ENCODE peak calls at places on chromosomes 11 and 22, in nine cellular contexts. One of them, this sample, is unnamed.

GRCh38 chr11:95515379-95515778 is 274.2 kb downstream of the FAM76B start:
- DNase-seq in colonic mucosa: no peak
- DNase-seq in tibial nerve: no peak
- DNase-seq in CD8-positive, alpha-beta T cell: no peak
- DNase-seq in naive thymus-derived CD4-positive, alpha-beta T cell: no peak
- DNase-seq in mesendoderm: no peak
- DNase-seq in AG04449: no peak
- DNase-seq in fibroblast of pulmonary artery: no peak
- DNase-seq in brain microvascular endothelial cell: no peak
- DNase-seq in this sample: no peak

GRCh38 chr11:47768090-47768620 is 1.0 kb upstream of the FNBP4 start:
- DNase-seq in colonic mucosa: peak
- DNase-seq in tibial nerve: peak
- DNase-seq in CD8-positive, alpha-beta T cell: no peak
- DNase-seq in naive thymus-derived CD4-positive, alpha-beta T cell: no peak
- DNase-seq in mesendoderm: peak
- DNase-seq in AG04449: no peak
- DNase-seq in fibroblast of pulmonary artery: peak
- DNase-seq in brain microvascular endothelial cell: peak
- DNase-seq in this sample: peak

GRCh38 chr11:66701432-66702240 is 23.9 kb upstream of the RBM4B start:
- DNase-seq in colonic mucosa: peak
- DNase-seq in tibial nerve: no peak
- DNase-seq in CD8-positive, alpha-beta T cell: no peak
- DNase-seq in naive thymus-derived CD4-positive, alpha-beta T cell: no peak
- DNase-seq in mesendoderm: no peak
- DNase-seq in AG04449: no peak
- DNase-seq in fibroblast of pulmonary artery: no peak
- DNase-seq in brain microvascular endothelial cell: peak
- DNase-seq in this sample: no peak

GRCh38 chr11:84909740-84910139 is 717.4 kb downstream of the DLG2 start:
- DNase-seq in colonic mucosa: no peak
- DNase-seq in tibial nerve: no peak
- DNase-seq in CD8-positive, alpha-beta T cell: no peak
- DNase-seq in naive thymus-derived CD4-positive, alpha-beta T cell: no peak
- DNase-seq in mesendoderm: peak
- DNase-seq in AG04449: no peak
- DNase-seq in fibroblast of pulmonary artery: no peak
- DNase-seq in brain microvascular endothelial cell: no peak
- DNase-seq in this sample: no peak

GRCh38 chr22:30425616-30426394 is at the start of gene MTFP1:
- DNase-seq in colonic mucosa: peak
- DNase-seq in tibial nerve: no peak
- DNase-seq in CD8-positive, alpha-beta T cell: no peak
- DNase-seq in naive thymus-derived CD4-positive, alpha-beta T cell: no peak
- DNase-seq in mesendoderm: peak
- DNase-seq in AG04449: no peak
- DNase-seq in fibroblast of pulmonary artery: peak
- DNase-seq in brain microvascular endothelial cell: peak
- DNase-seq in this sample: no peak

GRCh38 chr22:29947410-29948387 is 64.7 kb downstream of the MTMR3 start:
- DNase-seq in colonic mucosa: no peak
- DNase-seq in tibial nerve: no peak
- DNase-seq in CD8-positive, alpha-beta T cell: no peak
- DNase-seq in naive thymus-derived CD4-positive, alpha-beta T cell: no peak
- DNase-seq in mesendoderm: no peak
- DNase-seq in AG04449: no peak
- DNase-seq in fibroblast of pulmonary artery: peak
- DNase-seq in brain microvascular endothelial cell: no peak
- DNase-seq in this sample: peak

GRCh38 chr11:76791861-76792260 is 8.7 kb downstream of the TSKU start:
- DNase-seq in colonic mucosa: no peak
- DNase-seq in tibial nerve: no peak
- DNase-seq in CD8-positive, alpha-beta T cell: no peak
- DNase-seq in naive thymus-derived CD4-positive, alpha-beta T cell: no peak
- DNase-seq in mesendoderm: no peak
- DNase-seq in AG04449: no peak
- DNase-seq in fibroblast of pulmonary artery: peak
- DNase-seq in brain microvascular endothelial cell: peak
- DNase-seq in this sample: no peak

GRCh38 chr22:46057206-46057605 is 80.2 kb upstream of the WNT7B start:
- DNase-seq in colonic mucosa: no peak
- DNase-seq in tibial nerve: peak
- DNase-seq in CD8-positive, alpha-beta T cell: no peak
- DNase-seq in naive thymus-derived CD4-positive, alpha-beta T cell: no peak
- DNase-seq in mesendoderm: no peak
- DNase-seq in AG04449: no peak
- DNase-seq in fibroblast of pulmonary artery: no peak
- DNase-seq in brain microvascular endothelial cell: no peak
- DNase-seq in this sample: no peak

GRCh38 chr11:59552844-59553243 is 41.5 kb downstream of the OR4D9 start:
- DNase-seq in colonic mucosa: no peak
- DNase-seq in tibial nerve: no peak
- DNase-seq in CD8-positive, alpha-beta T cell: no peak
- DNase-seq in naive thymus-derived CD4-positive, alpha-beta T cell: no peak
- DNase-seq in mesendoderm: no peak
- DNase-seq in AG04449: no peak
- DNase-seq in fibroblast of pulmonary artery: no peak
- DNase-seq in brain microvascular endothelial cell: no peak
- DNase-seq in this sample: no peak

GRCh38 chr11:110665689-110666465 is 46.4 kb downstream of the ARHGAP20 start:
- DNase-seq in colonic mucosa: no peak
- DNase-seq in tibial nerve: no peak
- DNase-seq in CD8-positive, alpha-beta T cell: no peak
- DNase-seq in naive thymus-derived CD4-positive, alpha-beta T cell: no peak
- DNase-seq in mesendoderm: no peak
- DNase-seq in AG04449: no peak
- DNase-seq in fibroblast of pulmonary artery: no peak
- DNase-seq in brain microvascular endothelial cell: no peak
- DNase-seq in this sample: no peak

GRCh38 chr22:46336119-46337078 is 885 bp downstream of the TRMU start:
- DNase-seq in colonic mucosa: peak
- DNase-seq in tibial nerve: no peak
- DNase-seq in CD8-positive, alpha-beta T cell: no peak
- DNase-seq in naive thymus-derived CD4-positive, alpha-beta T cell: no peak
- DNase-seq in mesendoderm: peak
- DNase-seq in AG04449: no peak
- DNase-seq in fibroblast of pulmonary artery: peak
- DNase-seq in brain microvascular endothelial cell: no peak
- DNase-seq in this sample: no peak

GRCh38 chr22:44752285-44753188 is at the start of gene ARHGAP8:
- DNase-seq in colonic mucosa: peak
- DNase-seq in tibial nerve: no peak
- DNase-seq in CD8-positive, alpha-beta T cell: no peak
- DNase-seq in naive thymus-derived CD4-positive, alpha-beta T cell: no peak
- DNase-seq in mesendoderm: peak
- DNase-seq in AG04449: no peak
- DNase-seq in fibroblast of pulmonary artery: no peak
- DNase-seq in brain microvascular endothelial cell: no peak
- DNase-seq in this sample: no peak

GRCh38 chr11:15563054-15563453 is 448.3 kb downstream of the INSC start:
- DNase-seq in colonic mucosa: no peak
- DNase-seq in tibial nerve: no peak
- DNase-seq in CD8-positive, alpha-beta T cell: no peak
- DNase-seq in naive thymus-derived CD4-positive, alpha-beta T cell: no peak
- DNase-seq in mesendoderm: no peak
- DNase-seq in AG04449: no peak
- DNase-seq in fibroblast of pulmonary artery: no peak
- DNase-seq in brain microvascular endothelial cell: no peak
- DNase-seq in this sample: no peak

GRCh38 chr11:69035150-69035958 is 13.4 kb upstream of the TPCN2 start:
- DNase-seq in colonic mucosa: no peak
- DNase-seq in tibial nerve: peak
- DNase-seq in CD8-positive, alpha-beta T cell: no peak
- DNase-seq in naive thymus-derived CD4-positive, alpha-beta T cell: no peak
- DNase-seq in mesendoderm: no peak
- DNase-seq in AG04449: no peak
- DNase-seq in fibroblast of pulmonary artery: no peak
- DNase-seq in brain microvascular endothelial cell: no peak
- DNase-seq in this sample: no peak

DNA sequence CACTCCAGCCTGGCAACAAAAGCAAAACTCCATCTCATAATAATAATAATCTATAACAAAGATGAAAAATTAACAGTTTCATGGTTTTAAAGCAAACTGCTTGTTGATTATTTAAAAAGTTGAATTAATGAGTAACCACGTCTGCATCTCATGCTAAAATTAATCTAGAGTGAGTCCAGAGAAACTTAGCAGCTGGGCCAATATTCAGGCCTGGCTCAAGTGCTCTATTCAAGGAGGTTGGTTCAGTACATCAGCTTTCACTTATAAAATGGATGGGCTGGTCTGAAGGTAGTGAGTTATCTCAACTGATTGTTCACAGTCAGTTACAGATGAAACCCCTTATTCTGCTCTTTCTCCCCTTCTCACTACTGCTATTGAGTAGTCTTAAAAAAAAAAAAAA is 23.1 kb downstream of the VSTM5 start:
- DNase-seq in colonic mucosa: no peak
- DNase-seq in tibial nerve: no peak
- DNase-seq in CD8-positive, alpha-beta T cell: no peak
- DNase-seq in naive thymus-derived CD4-positive, alpha-beta T cell: no peak
- DNase-seq in mesendoderm: no peak
- DNase-seq in AG04449: no peak
- DNase-seq in fibroblast of pulmonary artery: no peak
- DNase-seq in brain microvascular endothelial cell: no peak
- DNase-seq in this sample: no peak
- H3K4me3 ChIP-seq in colonic mucosa: no peak
- H3K4me3 ChIP-seq in tibial nerve: no peak
- H3K4me3 ChIP-seq in CD8-positive, alpha-beta T cell: no peak
- H3K4me3 ChIP-seq in naive thymus-derived CD4-positive, alpha-beta T cell: no peak
- H3K4me3 ChIP-seq in mesendoderm: no peak
- H3K4me3 ChIP-seq in AG04449: no peak
- H3K4me3 ChIP-seq in fibroblast of pulmonary artery: no peak
- H3K4me3 ChIP-seq in brain microvascular endothelial cell: no peak
- H3K4me3 ChIP-seq in this sample: no peak

GRCh38 chr11:4936745-4937144 is 10.7 kb downstream of the OR51A4 start:
- DNase-seq in colonic mucosa: no peak
- DNase-seq in tibial nerve: no peak
- DNase-seq in CD8-positive, alpha-beta T cell: no peak
- DNase-seq in naive thymus-derived CD4-positive, alpha-beta T cell: no peak
- DNase-seq in mesendoderm: no peak
- DNase-seq in AG04449: no peak
- DNase-seq in fibroblast of pulmonary artery: no peak
- DNase-seq in brain microvascular endothelial cell: no peak
- DNase-seq in this sample: no peak
- H3K4me3 ChIP-seq in colonic mucosa: no peak
- H3K4me3 ChIP-seq in tibial nerve: no peak
- H3K4me3 ChIP-seq in CD8-positive, alpha-beta T cell: no peak
- H3K4me3 ChIP-seq in naive thymus-derived CD4-positive, alpha-beta T cell: no peak
- H3K4me3 ChIP-seq in mesendoderm: no peak
- H3K4me3 ChIP-seq in AG04449: no peak
- H3K4me3 ChIP-seq in fibroblast of pulmonary artery: no peak
- H3K4me3 ChIP-seq in brain microvascular endothelial cell: no peak
- H3K4me3 ChIP-seq in this sample: no peak

GRCh38 chr22:22754268-22754657 is 109.8 kb downstream of the GGTLC2 start:
- DNase-seq in colonic mucosa: no peak
- DNase-seq in tibial nerve: no peak
- DNase-seq in CD8-positive, alpha-beta T cell: no peak
- DNase-seq in naive thymus-derived CD4-positive, alpha-beta T cell: no peak
- DNase-seq in mesendoderm: no peak
- DNase-seq in AG04449: no peak
- DNase-seq in fibroblast of pulmonary artery: no peak
- DNase-seq in brain microvascular endothelial cell: no peak
- DNase-seq in this sample: no peak
- H3K4me3 ChIP-seq in colonic mucosa: no peak
- H3K4me3 ChIP-seq in tibial nerve: no peak
- H3K4me3 ChIP-seq in CD8-positive, alpha-beta T cell: no peak
- H3K4me3 ChIP-seq in naive thymus-derived CD4-positive, alpha-beta T cell: no peak
- H3K4me3 ChIP-seq in mesendoderm: no peak
- H3K4me3 ChIP-seq in AG04449: no peak
- H3K4me3 ChIP-seq in fibroblast of pulmonary artery: no peak
- H3K4me3 ChIP-seq in brain microvascular endothelial cell: no peak
- H3K4me3 ChIP-seq in this sample: no peak

GRCh38 chr22:38108561-38109319 is 1.7 kb downstream of the BAIAP2L2 start:
- DNase-seq in colonic mucosa: peak
- DNase-seq in tibial nerve: no peak
- DNase-seq in CD8-positive, alpha-beta T cell: no peak
- DNase-seq in naive thymus-derived CD4-positive, alpha-beta T cell: no peak
- DNase-seq in mesendoderm: no peak
- DNase-seq in AG04449: no peak
- DNase-seq in fibroblast of pulmonary artery: no peak
- DNase-seq in brain microvascular endothelial cell: no peak
- DNase-seq in this sample: no peak

GRCh38 chr22:38106814-38107578 is 3.5 kb downstream of the BAIAP2L2 start:
- DNase-seq in colonic mucosa: no peak
- DNase-seq in tibial nerve: no peak
- DNase-seq in CD8-positive, alpha-beta T cell: no peak
- DNase-seq in naive thymus-derived CD4-positive, alpha-beta T cell: no peak
- DNase-seq in mesendoderm: no peak
- DNase-seq in AG04449: no peak
- DNase-seq in fibroblast of pulmonary artery: no peak
- DNase-seq in brain microvascular endothelial cell: no peak
- DNase-seq in this sample: no peak

GRCh38 chr22:38110008-38110862 is at the start of gene BAIAP2L2:
- DNase-seq in colonic mucosa: peak
- DNase-seq in tibial nerve: no peak
- DNase-seq in CD8-positive, alpha-beta T cell: no peak
- DNase-seq in naive thymus-derived CD4-positive, alpha-beta T cell: no peak
- DNase-seq in mesendoderm: no peak
- DNase-seq in AG04449: no peak
- DNase-seq in fibroblast of pulmonary artery: no peak
- DNase-seq in brain microvascular endothelial cell: no peak
- DNase-seq in this sample: no peak

GRCh38 chr22:38109391-38110000 is 988 bp downstream of the BAIAP2L2 start:
- DNase-seq in colonic mucosa: no peak
- DNase-seq in tibial nerve: no peak
- DNase-seq in CD8-positive, alpha-beta T cell: no peak
- DNase-seq in naive thymus-derived CD4-positive, alpha-beta T cell: peak
- DNase-seq in mesendoderm: peak
- DNase-seq in AG04449: no peak
- DNase-seq in fibroblast of pulmonary artery: no peak
- DNase-seq in brain microvascular endothelial cell: no peak
- DNase-seq in this sample: no peak

DNA sequence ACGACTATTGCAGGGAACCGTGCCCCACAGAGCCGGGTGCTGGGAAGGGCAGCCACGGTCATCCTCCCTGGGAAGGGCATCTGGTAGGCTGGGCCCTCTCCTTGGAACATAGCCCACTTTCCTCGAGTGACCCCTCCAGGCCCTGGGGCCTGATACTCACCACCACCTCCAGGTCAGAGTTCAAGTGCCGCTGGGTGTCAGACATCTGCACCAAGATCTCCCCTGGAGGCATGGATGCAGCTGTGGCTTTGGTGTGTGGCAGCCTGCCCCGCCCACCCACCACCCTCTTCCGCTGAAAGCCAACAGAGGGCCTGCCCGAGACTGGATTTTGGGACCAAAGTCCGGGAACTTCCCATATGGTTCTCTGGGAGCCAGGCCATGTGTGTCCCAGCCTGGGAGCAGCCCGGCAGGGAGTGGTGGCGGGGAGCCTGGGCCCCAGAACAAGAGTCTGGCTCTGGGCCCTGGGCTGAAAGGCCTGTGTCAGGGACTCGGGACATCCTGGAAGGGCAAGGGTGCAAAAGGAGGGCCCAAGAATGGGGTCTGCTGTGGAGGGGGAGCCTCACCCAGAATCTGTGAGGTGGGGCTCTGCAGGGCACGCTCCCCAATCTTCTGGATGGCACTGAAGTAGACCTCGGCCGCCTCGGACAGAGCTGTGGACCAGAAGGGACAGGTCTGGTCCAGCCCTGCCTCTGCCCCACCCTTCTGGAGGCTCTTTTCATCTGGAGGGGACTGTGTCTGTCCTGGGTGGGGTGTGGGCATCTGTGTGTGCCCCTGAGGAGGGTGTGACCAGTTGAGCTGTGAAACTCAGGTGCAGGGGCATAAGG is 2.6 kb downstream of the BAIAP2L2 start:
- DNase-seq in colonic mucosa: peak
- DNase-seq in tibial nerve: no peak
- DNase-seq in CD8-positive, alpha-beta T cell: no peak
- DNase-seq in naive thymus-derived CD4-positive, alpha-beta T cell: no peak
- DNase-seq in mesendoderm: no peak
- DNase-seq in AG04449: no peak
- DNase-seq in fibroblast of pulmonary artery: no peak
- DNase-seq in brain microvascular endothelial cell: no peak
- DNase-seq in this sample: no peak
- H3K4me3 ChIP-seq in colonic mucosa: no peak
- H3K4me3 ChIP-seq in tibial nerve: no peak
- H3K4me3 ChIP-seq in CD8-positive, alpha-beta T cell: no peak
- H3K4me3 ChIP-seq in naive thymus-derived CD4-positive, alpha-beta T cell: no peak
- H3K4me3 ChIP-seq in mesendoderm: no peak
- H3K4me3 ChIP-seq in AG04449: no peak
- H3K4me3 ChIP-seq in fibroblast of pulmonary artery: no peak
- H3K4me3 ChIP-seq in brain microvascular endothelial cell: no peak
- H3K4me3 ChIP-seq in this sample: no peak

This sample was measured in astrocyte of the cerebellum.